ENCODE peak calls at places on chromosomes 13 and 19, in nine cellular contexts. W is effector memory CD4-positive, alpha-beta T cell; C is astrocyte of the hippocampus; S is EL; F is left ventricle myocardium inferior; Q is activated CD4-positive, alpha-beta T cell treated with anti-CD3 and anti-CD28 coated beads, Interleukin-2, amount 10 ng/mL, durations not matched to agents 7 days and 5 days; D is stimulated activated CD8-positive, alpha-beta memory T cell treated with anti-CD3 and anti-CD28 coated beads, Interleukin-2, amount 100 ng/mL, for 1 hour; P is NCI-H2171 treated with DMSO at 0.1 percent for 48 hours; Y is GM23248. K is an unnamed sample.
A peak's percentile ranks its signal among the peaks of the same experiment; 100 is the strongest.

GRCh38 chr13:41864658-41865057 is 96.3 kb downstream of the VWA8 start:
- DNase-seq in W (no peak), C (no peak), S (no peak), F (no peak), Q (no peak), D (no peak), P (no peak), Y (peak; percentile 12), K (no peak)

GRCh38 chr19:51664997-51665396 is 18.4 kb upstream of the SIGLEC14 start:
- DNase-seq in W (no peak), C (no peak), S (no peak), F (no peak), Q (no peak), D (no peak), P (no peak), Y (peak; percentile 61), K (no peak)

GRCh38 chr19:29978139-29978538 is 36.1 kb downstream of the URI1 start:
- DNase-seq in W (no peak), C (no peak), S (no peak), F (no peak), Q (no peak), D (no peak), P (no peak), Y (peak; percentile 38), K (no peak)

GRCh38 chr19:48629599-48630288 is 7.4 kb downstream of the DBP start:
- DNase-seq in W (no peak), C (peak; percentile 71), S (no peak), F (peak; percentile 54), Q (no peak), D (no peak), P (peak; percentile 71), Y (peak; percentile 41), K (peak; percentile 89)

GRCh38 chr19:2015611-2015950 is at the start of gene BTBD2:
- DNase-seq in W (peak; percentile 30), C (peak; percentile 78), S (peak; percentile 76), F (no peak), Q (peak; percentile 59), D (no peak), P (peak; percentile 56), Y (peak; percentile 72), K (no peak)

GRCh38 chr19:19434483-19435045 is 29.1 kb downstream of the GATAD2A start:
- DNase-seq in W (no peak), C (no peak), S (no peak), F (peak; percentile 48), Q (no peak), D (no peak), P (no peak), Y (peak; percentile 88), K (no peak)

GRCh38 chr19:51676566-51677083 is 16.5 kb upstream of the SPACA6 start:
- DNase-seq in W (no peak), C (no peak), S (no peak), F (no peak), Q (no peak), D (no peak), P (no peak), Y (no peak), K (no peak)

GRCh38 chr19:44939668-44940067 is 2.4 kb upstream of the APOC4 start:
- DNase-seq in W (no peak), C (no peak), S (no peak), F (no peak), Q (no peak), D (no peak), P (no peak), Y (no peak), K (peak; percentile 25)

GRCh38 chr13:49933511-49933910 is 2.6 kb downstream of the SPRYD7 start:
- DNase-seq in W (no peak), C (peak; percentile 7), S (no peak), F (no peak), Q (no peak), D (no peak), P (no peak), Y (no peak), K (peak; percentile 38)

GRCh38 chr19:58304255-58304654 is 922 bp upstream of the ERVK3-1 start:
- DNase-seq in W (no peak), C (no peak), S (no peak), F (no peak), Q (no peak), D (no peak), P (no peak), Y (no peak), K (no peak)

GRCh38 chr13:40813662-40814454 is 24.4 kb downstream of the SLC25A15 start:
- DNase-seq in W (no peak), C (no peak), S (peak; percentile 38), F (no peak), Q (no peak), D (no peak), P (peak; percentile 11), Y (peak; percentile 57), K (peak; percentile 30)

GRCh38 chr13:98022210-98022609 is 68.7 kb downstream of the IPO5 start:
- DNase-seq in W (no peak), C (peak; percentile 89), S (peak; percentile 86), F (no peak), Q (no peak), D (no peak), P (no peak), Y (peak; percentile 86), K (peak; percentile 50)

GRCh38 chr19:22610121-22610520 is 24.0 kb upstream of the ZNF492 start:
- DNase-seq in W (no peak), C (no peak), S (no peak), F (no peak), Q (no peak), D (no peak), P (no peak), Y (no peak), K (peak; percentile 26)

GRCh38 chr13:71879129-71879535 is 12.1 kb upstream of the DACH1 start:
- DNase-seq in W (no peak), C (peak; percentile 53), S (no peak), F (no peak), Q (peak; percentile 26), D (no peak), P (peak; percentile 94), Y (peak; percentile 11), K (no peak)

GRCh38 chr19:14408641-14409120 is 10.5 kb downstream of the DDX39A start:
- DNase-seq in W (no peak), C (no peak), S (no peak), F (no peak), Q (no peak), D (no peak), P (no peak), Y (peak; percentile 61), K (peak; percentile 90)

GRCh38 chr13:85140192-85140591 is 659.0 kb downstream of the SLITRK6 start:
- DNase-seq in W (no peak), C (peak; percentile 31), S (peak; percentile 2), F (no peak), Q (no peak), D (no peak), P (no peak), Y (no peak), K (no peak)

GRCh38 chr19:6767081-6767356 is 216 bp downstream of the SH2D3A start:
- DNase-seq in W (no peak), C (no peak), S (no peak), F (no peak), Q (peak; percentile 72), D (no peak), P (peak; percentile 53), Y (no peak), K (peak; percentile 29)

GRCh38 chr19:13091400-13092161 is 11.1 kb downstream of the LYL1 start:
- DNase-seq in W (no peak), C (peak; percentile 97), S (no peak), F (peak; percentile 62), Q (no peak), D (no peak), P (no peak), Y (peak; percentile 85), K (peak; percentile 99)

GRCh38 chr19:16206637-16207036 is 8.9 kb downstream of the AP1M1 start:
- DNase-seq in W (no peak), C (no peak), S (no peak), F (no peak), Q (no peak), D (no peak), P (no peak), Y (no peak), K (peak; percentile 23)

GRCh38 chr19:738509-739128 is 12.3 kb upstream of the MISP start:
- DNase-seq in W (no peak), C (no peak), S (no peak), F (no peak), Q (no peak), D (no peak), P (no peak), Y (no peak), K (no peak)

GRCh38 chr13:102183509-102184182 is 218.2 kb downstream of the FGF14 start:
- DNase-seq in W (no peak), C (no peak), S (no peak), F (no peak), Q (no peak), D (no peak), P (no peak), Y (no peak), K (no peak)

GRCh38 chr13:57633950-57634828 is 2.6 kb downstream of the PCDH17 start:
- DNase-seq in W (no peak), C (peak; percentile 31), S (no peak), F (no peak), Q (no peak), D (no peak), P (no peak), Y (no peak), K (peak; percentile 65)

GRCh38 chr13:50484472-50485113 is 358.9 kb downstream of the DLEU7 start:
- DNase-seq in W (no peak), C (no peak), S (no peak), F (no peak), Q (no peak), D (no peak), P (no peak), Y (no peak), K (no peak)

GRCh38 chr13:29105779-29106178 is 285.6 kb downstream of the MTUS2 start:
- DNase-seq in W (no peak), C (no peak), S (no peak), F (no peak), Q (no peak), D (no peak), P (no peak), Y (no peak), K (no peak)

GRCh38 chr19:40598121-40598917 is 2.9 kb upstream of the LTBP4 start:
- DNase-seq in W (peak; percentile 70), C (peak; percentile 96), S (peak; percentile 91), F (peak; percentile 89), Q (peak; percentile 84), D (peak; percentile 67), P (peak; percentile 92), Y (peak; percentile 88), K (peak; percentile 99)

GRCh38 chr13:66405908-66406802 is 824.0 kb downstream of the PCDH9 start:
- DNase-seq in W (no peak), C (peak; percentile 89), S (peak; percentile 70), F (no peak), Q (no peak), D (no peak), P (peak; percentile 79), Y (no peak), K (peak; percentile 30)

GRCh38 chr19:1125601-1126533 is 22.1 kb downstream of the GPX4 start:
- DNase-seq in W (no peak), C (peak; percentile 86), S (no peak), F (no peak), Q (no peak), D (no peak), P (no peak), Y (no peak), K (peak; percentile 100)

GRCh38 chr13:47829684-47830083 is 171.4 kb downstream of the SUCLA2 start:
- DNase-seq in W (no peak), C (no peak), S (peak; percentile 30), F (no peak), Q (no peak), D (no peak), P (no peak), Y (peak; percentile 65), K (no peak)

GRCh38 chr13:28716511-28716910 is 2.3 kb downstream of the SLC46A3 start:
- DNase-seq in W (no peak), C (no peak), S (peak; percentile 89), F (peak; percentile 30), Q (no peak), D (no peak), P (no peak), Y (peak; percentile 88), K (peak; percentile 67)

GRCh38 chr19:51387924-51388389 is at the start of gene LIM2:
- DNase-seq in W (no peak), C (no peak), S (no peak), F (no peak), Q (no peak), D (no peak), P (no peak), Y (no peak), K (no peak)

GRCh38 chr19:33681081-33681680 is 59.4 kb downstream of the CHST8 start:
- DNase-seq in W (no peak), C (no peak), S (no peak), F (no peak), Q (no peak), D (no peak), P (no peak), Y (no peak), K (no peak)

K was measured in osteoblast.